ENCODE peak calls at places on chromosomes 3 and 15, in four cellular contexts. M, X, Y and P are unnamed samples.

GRCh38 chr15:80003171-80003570 is 32.2 kb upstream of the BCL2A1 start:
- DNase-seq in M (peak), X (no peak), Y (no peak), P (no peak)

GRCh38 chr15:28105224-28105791 is 6.2 kb upstream of the OCA2 start:
- DNase-seq in M (peak), X (no peak), Y (no peak), P (no peak)

GRCh38 chr3:119774419-119774818 is 7.5 kb upstream of the NR1I2 start:
- DNase-seq in M (no peak), X (no peak), Y (no peak), P (no peak)

GRCh38 chr15:58771621-58772235 is 626 bp downstream of the MINDY2 start:
- DNase-seq in M (peak), X (no peak), Y (peak), P (peak)

GRCh38 chr15:59699810-59700431 is 10.8 kb upstream of the BNIP2 start:
- DNase-seq in M (no peak), X (no peak), Y (no peak), P (no peak)

GRCh38 chr3:187296915-187297314 is 5.4 kb upstream of the MASP1 start:
- DNase-seq in M (no peak), X (no peak), Y (no peak), P (no peak)

GRCh38 chr3:165895919-165896318 is 58.7 kb upstream of the BCHE start:
- DNase-seq in M (peak), X (peak), Y (no peak), P (peak)

GRCh38 chr3:174242311-174243041 is 616.7 kb upstream of the NAALADL2 start:
- DNase-seq in M (no peak), X (no peak), Y (no peak), P (no peak)

GRCh38 chr15:39666671-39667070 is 85.8 kb downstream of the THBS1 start:
- DNase-seq in M (no peak), X (no peak), Y (no peak), P (no peak)

GRCh38 chr3:122233109-122233952 is 49.9 kb downstream of the CASR start:
- DNase-seq in M (no peak), X (no peak), Y (no peak), P (no peak)

GRCh38 chr3:157369712-157370447 is 66.8 kb upstream of the PTX3 start:
- DNase-seq in M (no peak), X (no peak), Y (no peak), P (no peak)

GRCh38 chr15:31262901-31263671 is 63.5 kb upstream of the KLF13 start:
- DNase-seq in M (no peak), X (no peak), Y (no peak), P (peak)

GRCh38 chr3:184222521-184222920 is 6.9 kb upstream of the VWA5B2 start:
- DNase-seq in M (no peak), X (no peak), Y (no peak), P (no peak)

GRCh38 chr3:16739416-16740091 is 134.3 kb upstream of the DAZL start:
- DNase-seq in M (no peak), X (no peak), Y (no peak), P (no peak)

GRCh38 chr3:182704926-182705325 is 88.4 kb upstream of the ATP11B start:
- DNase-seq in M (peak), X (no peak), Y (no peak), P (peak)

GRCh38 chr3:46565607-46566039 is 479 bp downstream of the LRRC2 start:
- DNase-seq in M (peak), X (peak), Y (no peak), P (peak)

GRCh38 chr3:193124861-193125260 is 116.2 kb upstream of the PLAAT1 start:
- DNase-seq in M (no peak), X (no peak), Y (no peak), P (no peak)

GRCh38 chr15:90907051-90907660 is 4.1 kb downstream of the MAN2A2 start:
- DNase-seq in M (no peak), X (no peak), Y (no peak), P (no peak)

GRCh38 chr3:78724886-78725285 is 1042.9 kb downstream of the ROBO1 start:
- DNase-seq in M (no peak), X (no peak), Y (no peak), P (no peak)

GRCh38 chr3:102113421-102114041 is 264.2 kb downstream of the NFKBIZ start:
- DNase-seq in M (no peak), X (no peak), Y (no peak), P (no peak)

GRCh38 chr3:52005571-52005986 is 9.9 kb upstream of the RPL29 start:
- DNase-seq in M (peak), X (no peak), Y (no peak), P (peak)

GRCh38 chr3:122642935-122643334 is 37.7 kb upstream of the PARP14 start:
- DNase-seq in M (no peak), X (no peak), Y (no peak), P (no peak)

GRCh38 chr3:79162653-79163052 is 605.1 kb downstream of the ROBO1 start:
- DNase-seq in M (no peak), X (no peak), Y (no peak), P (no peak)

GRCh38 chr3:134057006-134057832 is 27.5 kb upstream of the SLCO2A1 start:
- DNase-seq in M (no peak), X (no peak), Y (no peak), P (no peak)

GRCh38 chr3:184230603-184231528 is 1.5 kb downstream of the VWA5B2 start:
- DNase-seq in M (peak), X (no peak), Y (no peak), P (peak)

GRCh38 chr3:33810545-33810944 is 12.1 kb downstream of the PDCD6IP start:
- DNase-seq in M (no peak), X (no peak), Y (no peak), P (no peak)

GRCh38 chr3:75254685-75255084 is 409.4 kb upstream of the FRG2C start:
- DNase-seq in M (peak), X (no peak), Y (no peak), P (peak)

GRCh38 chr15:92326236-92326635 is 67.4 kb upstream of the ST8SIA2 start:
- DNase-seq in M (no peak), X (no peak), Y (no peak), P (no peak)

GRCh38 chr3:10950476-10951294 is 41.9 kb upstream of the SLC6A1 start:
- DNase-seq in M (peak), X (peak), Y (no peak), P (peak)

GRCh38 chr3:101928890-101929289 is 79.6 kb downstream of the NFKBIZ start:
- DNase-seq in M (no peak), X (no peak), Y (no peak), P (no peak)

GRCh38 chr15:57237282-57237642 is 139.0 kb upstream of the CGNL1 start:
- DNase-seq in M (no peak), X (no peak), Y (no peak), P (no peak)

GRCh38 chr15:31869640-31870335 is 160.5 kb upstream of the CHRNA7 start:
- DNase-seq in M (no peak), X (peak), Y (no peak), P (peak)

GRCh38 chr15:74988007-74988800 is 7.2 kb upstream of the SCAMP5 start:
- DNase-seq in M (peak), X (peak), Y (peak), P (peak)

GRCh38 chr15:74950078-74951000 is 6.2 kb downstream of the RPP25 start:
- DNase-seq in M (peak), X (peak), Y (peak), P (peak)